ENCODE peak calls at places on chromosome 4, in four cellular contexts. One of them, this sample, is unnamed.
A peak's percentile ranks its signal among the peaks of the same experiment; 100 is the strongest.

GRCh38 chr4:16591867-16592266 is 306.6 kb downstream of the LDB2 start:
- DNase-seq in endothelial cell: no peak
- DNase-seq in AG09309: no peak
- DNase-seq in thoracic aorta: no peak
- DNase-seq in this sample: peak; percentile 58

GRCh38 chr4:98530572-98530971 is 127.8 kb downstream of the TSPAN5 start:
- DNase-seq in endothelial cell: no peak
- DNase-seq in AG09309: no peak
- DNase-seq in thoracic aorta: no peak
- DNase-seq in this sample: no peak

GRCh38 chr4:189202869-189203271 is 737.8 kb upstream of the FRG1 start:
- DNase-seq in endothelial cell: no peak
- DNase-seq in AG09309: peak; percentile 8
- DNase-seq in thoracic aorta: no peak
- DNase-seq in this sample: no peak

GRCh38 chr4:163542275-163542674 is 47.8 kb downstream of the TMA16 start:
- DNase-seq in endothelial cell: no peak
- DNase-seq in AG09309: no peak
- DNase-seq in thoracic aorta: no peak
- DNase-seq in this sample: no peak

GRCh38 chr4:124053872-124054538 is 657.4 kb downstream of the SPRY1 start:
- DNase-seq in endothelial cell: no peak
- DNase-seq in AG09309: no peak
- DNase-seq in thoracic aorta: no peak
- DNase-seq in this sample: no peak

GRCh38 chr4:100690812-100691211 is 173.0 kb upstream of the EMCN start:
- DNase-seq in endothelial cell: no peak
- DNase-seq in AG09309: no peak
- DNase-seq in thoracic aorta: no peak
- DNase-seq in this sample: no peak

GRCh38 chr4:25694466-25694865 is 38.8 kb downstream of the SLC34A2 start:
- DNase-seq in endothelial cell: no peak
- DNase-seq in AG09309: no peak
- DNase-seq in thoracic aorta: no peak
- DNase-seq in this sample: no peak

GRCh38 chr4:15677507-15677988 is 4.1 kb upstream of the FAM200B start:
- DNase-seq in endothelial cell: no peak
- DNase-seq in AG09309: no peak
- DNase-seq in thoracic aorta: no peak
- DNase-seq in this sample: no peak

GRCh38 chr4:185209031-185209851 is at the start of gene SNX25:
- DNase-seq in endothelial cell: peak; percentile 84
- DNase-seq in AG09309: no peak
- DNase-seq in thoracic aorta: peak; percentile 43
- DNase-seq in this sample: peak; percentile 88

GRCh38 chr4:5968246-5968645 is 50.0 kb downstream of the C4orf50 start:
- DNase-seq in endothelial cell: no peak
- DNase-seq in AG09309: no peak
- DNase-seq in thoracic aorta: no peak
- DNase-seq in this sample: no peak

GRCh38 chr4:57403591-57403990 is 293.4 kb upstream of the IGFBP7 start:
- DNase-seq in endothelial cell: no peak
- DNase-seq in AG09309: no peak
- DNase-seq in thoracic aorta: no peak
- DNase-seq in this sample: no peak

GRCh38 chr4:77284036-77284435 is 127.0 kb downstream of the CCNG2 start:
- DNase-seq in endothelial cell: no peak
- DNase-seq in AG09309: no peak
- DNase-seq in thoracic aorta: no peak
- DNase-seq in this sample: no peak

GRCh38 chr4:100977746-100978397 is 369.5 kb downstream of the PPP3CA start:
- DNase-seq in endothelial cell: no peak
- DNase-seq in AG09309: peak; percentile 43
- DNase-seq in thoracic aorta: no peak
- DNase-seq in this sample: no peak

GRCh38 chr4:184824776-184825393 is 883 bp downstream of the ACSL1 start:
- DNase-seq in endothelial cell: no peak
- DNase-seq in AG09309: no peak
- DNase-seq in thoracic aorta: no peak
- DNase-seq in this sample: peak; percentile 41

GRCh38 chr4:72858328-72858727 is 211.2 kb downstream of the COX18 start:
- DNase-seq in endothelial cell: no peak
- DNase-seq in AG09309: peak; percentile 91
- DNase-seq in thoracic aorta: no peak
- DNase-seq in this sample: no peak

GRCh38 chr4:107519057-107519456 is 201.0 kb downstream of the PAPSS1 start:
- DNase-seq in endothelial cell: peak; percentile 33
- DNase-seq in AG09309: no peak
- DNase-seq in thoracic aorta: no peak
- DNase-seq in this sample: no peak

GRCh38 chr4:113761682-113762060 is at the start of gene CAMK2D:
- DNase-seq in endothelial cell: peak; percentile 74
- DNase-seq in AG09309: peak; percentile 75
- DNase-seq in thoracic aorta: peak; percentile 51
- DNase-seq in this sample: peak; percentile 87

DNA sequence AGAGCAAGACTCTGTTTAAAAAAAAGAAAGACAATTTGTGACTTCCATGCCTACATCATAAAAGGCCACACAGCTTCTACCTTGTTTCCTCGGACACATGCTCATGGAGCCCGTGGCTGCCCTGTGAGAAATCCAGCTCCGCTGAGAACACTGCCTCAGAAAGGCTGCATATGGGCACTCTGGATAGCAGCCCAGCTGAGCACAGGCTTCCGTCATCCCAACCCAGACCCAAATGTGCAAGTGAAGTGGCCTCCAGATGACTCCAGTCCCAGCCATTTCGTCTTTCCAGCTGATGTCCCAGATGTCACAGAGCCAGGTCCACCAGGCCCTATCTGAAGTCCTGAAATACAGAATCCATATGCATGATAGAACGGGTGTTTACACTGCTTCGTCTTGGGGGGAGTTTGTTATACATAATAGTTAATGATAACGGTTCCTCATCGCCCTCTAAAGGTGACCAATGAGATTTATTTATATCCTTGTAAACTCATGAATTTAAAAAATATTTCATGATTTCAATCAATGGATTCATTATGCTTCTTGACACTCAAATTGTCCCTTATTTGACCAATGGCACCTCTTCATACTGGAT is 72.7 kb upstream of the TRIM2 start:
- DNase-seq in endothelial cell: no peak
- DNase-seq in AG09309: no peak
- DNase-seq in thoracic aorta: no peak
- DNase-seq in this sample: peak; percentile 41
- TF ChIP-seq CTCF in endothelial cell: no peak
- TF ChIP-seq CTCF in AG09309: peak; percentile 16
- TF ChIP-seq CTCF in thoracic aorta: no peak
- TF ChIP-seq CTCF in this sample: peak; percentile 25

DNA sequence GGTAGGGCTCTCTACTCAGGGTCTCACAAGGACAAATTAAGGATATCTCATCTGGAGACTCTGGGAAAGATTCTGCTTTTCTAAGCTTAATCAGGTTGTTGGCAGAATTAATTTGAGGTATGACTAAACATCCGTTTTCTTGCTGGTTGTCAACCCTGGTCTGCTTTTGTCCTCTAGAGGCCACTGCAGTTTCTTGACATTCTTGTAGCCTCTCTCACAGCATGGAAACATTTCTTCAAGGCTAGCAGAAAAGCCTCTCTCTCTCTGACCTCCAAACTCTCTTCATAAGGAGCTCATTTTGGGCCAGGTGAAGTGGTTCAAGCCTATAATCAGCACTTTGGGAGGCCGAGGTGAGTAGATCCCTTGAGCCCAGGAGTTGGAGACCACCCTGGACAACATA is 749.5 kb upstream of the PCDH7 start:
- DNase-seq in endothelial cell: peak; percentile 11
- DNase-seq in AG09309: peak; percentile 7
- DNase-seq in thoracic aorta: no peak
- DNase-seq in this sample: no peak
- TF ChIP-seq CTCF in endothelial cell: no peak
- TF ChIP-seq CTCF in AG09309: peak; percentile 59
- TF ChIP-seq CTCF in thoracic aorta: no peak
- TF ChIP-seq CTCF in this sample: no peak

GRCh38 chr4:157222764-157223145 is 2.2 kb downstream of the GRIA2 start:
- DNase-seq in endothelial cell: no peak
- DNase-seq in AG09309: no peak
- DNase-seq in thoracic aorta: no peak
- DNase-seq in this sample: no peak

GRCh38 chr4:157226601-157227000 is 6.1 kb downstream of the GRIA2 start:
- DNase-seq in endothelial cell: no peak
- DNase-seq in AG09309: no peak
- DNase-seq in thoracic aorta: no peak
- DNase-seq in this sample: no peak

GRCh38 chr4:157226035-157226434 is 5.5 kb downstream of the GRIA2 start:
- DNase-seq in endothelial cell: no peak
- DNase-seq in AG09309: no peak
- DNase-seq in thoracic aorta: no peak
- DNase-seq in this sample: no peak

GRCh38 chr4:157223446-157223845 is 2.9 kb downstream of the GRIA2 start:
- DNase-seq in endothelial cell: no peak
- DNase-seq in AG09309: no peak
- DNase-seq in thoracic aorta: no peak
- DNase-seq in this sample: no peak

DNA sequence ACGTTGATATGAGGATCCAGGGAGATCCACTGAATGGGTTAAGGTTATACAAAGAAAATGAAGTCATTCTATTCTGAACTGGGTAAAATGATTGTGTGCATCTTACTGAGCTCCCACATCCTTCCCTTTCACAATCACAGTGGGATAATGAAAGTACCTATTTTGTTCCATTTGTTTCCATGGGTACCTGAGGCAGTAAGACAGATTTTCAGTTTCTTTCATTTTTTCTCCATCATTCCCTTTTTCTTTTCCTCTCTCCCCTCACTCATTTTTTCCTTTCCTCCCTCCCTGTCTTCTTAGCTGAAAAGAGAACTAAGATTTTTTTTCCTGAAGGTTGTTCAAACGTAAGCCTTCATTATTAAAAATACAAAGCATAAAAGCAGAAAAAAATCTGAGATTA is 4.6 kb downstream of the GRIA2 start:
- DNase-seq in endothelial cell: no peak
- DNase-seq in AG09309: no peak
- DNase-seq in thoracic aorta: no peak
- DNase-seq in this sample: no peak
- TF ChIP-seq CTCF in endothelial cell: no peak
- TF ChIP-seq CTCF in AG09309: no peak
- TF ChIP-seq CTCF in thoracic aorta: no peak
- TF ChIP-seq CTCF in this sample: no peak

DNA sequence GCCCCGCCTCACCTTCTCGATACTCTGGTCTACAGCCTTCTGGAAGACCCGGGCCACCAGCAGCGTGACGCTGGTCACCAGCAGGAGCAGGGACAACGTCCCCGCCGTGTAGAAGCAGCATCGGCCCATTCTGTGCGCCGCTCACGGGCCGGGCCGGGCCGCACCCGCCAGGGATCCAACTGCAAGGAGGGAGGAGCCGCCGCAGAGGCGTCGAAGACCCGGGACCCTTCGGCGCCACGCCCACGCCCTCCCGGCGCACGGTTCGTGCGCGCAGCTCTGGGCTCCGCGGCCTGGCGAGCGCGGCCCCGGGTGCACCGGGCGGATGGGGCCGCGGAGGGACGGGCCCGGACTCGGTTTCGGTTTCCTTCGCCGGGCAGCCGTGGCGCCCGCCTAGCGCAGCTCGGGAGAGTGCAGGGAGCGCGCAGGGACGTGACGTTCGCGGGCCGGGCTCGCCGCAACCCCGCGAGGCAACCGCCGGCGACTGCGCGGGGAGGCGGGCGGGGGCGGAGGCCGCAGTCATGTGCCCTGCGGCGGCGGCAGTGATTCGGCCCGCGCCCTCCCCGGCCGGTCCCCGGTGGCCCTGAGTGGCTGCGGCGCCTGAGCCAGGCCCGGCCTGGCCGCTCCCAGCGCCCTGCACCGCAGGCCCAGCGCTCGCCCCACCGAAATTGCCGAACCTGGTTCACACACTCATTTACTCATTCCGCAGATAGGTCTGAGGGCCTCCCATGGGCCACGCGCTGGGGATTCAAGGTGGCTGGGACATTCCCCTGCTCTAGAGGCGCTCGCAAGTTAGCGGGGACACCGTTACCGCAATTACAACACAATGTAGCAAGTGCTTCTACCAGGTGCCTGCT is at the start of gene SCARB2:
- DNase-seq in endothelial cell: peak; percentile 84
- DNase-seq in AG09309: peak; percentile 48
- DNase-seq in thoracic aorta: peak; percentile 36
- DNase-seq in this sample: peak; percentile 92
- TF ChIP-seq CTCF in endothelial cell: no peak
- TF ChIP-seq CTCF in AG09309: no peak
- TF ChIP-seq CTCF in thoracic aorta: no peak
- TF ChIP-seq CTCF in this sample: no peak

This sample was measured in glutamatergic neuron.